ENCODE peak calls at places on chromosomes 12 and 14, in four cellular contexts. Y, Q, S and P are unnamed samples.

GRCh38 chr14:104563742-104564615 is 15.6 kb upstream of the C14orf180 start:
- DNase-seq in Y (peak; percentile 70), Q (peak; percentile 67), S (peak; percentile 97), P (peak; percentile 77)

GRCh38 chr12:93918262-93918661 is 230.1 kb upstream of the PLXNC1 start:
- DNase-seq in Y (no peak), Q (no peak), S (no peak), P (no peak)

GRCh38 chr12:76653342-76653741 is 93.8 kb upstream of the OSBPL8 start:
- DNase-seq in Y (no peak), Q (no peak), S (no peak), P (no peak)

GRCh38 chr14:66508846-66509621 is 1.1 kb downstream of the GPHN start:
- DNase-seq in Y (peak; percentile 61), Q (peak; percentile 37), S (peak; percentile 69), P (peak; percentile 46)

GRCh38 chr12:18171571-18171970 is 81.6 kb upstream of the RERGL start:
- DNase-seq in Y (no peak), Q (no peak), S (no peak), P (no peak)

GRCh38 chr14:59845245-59845644 is 25.3 kb downstream of the RTN1 start:
- DNase-seq in Y (no peak), Q (no peak), S (no peak), P (no peak)

GRCh38 chr14:94689985-94690400 is 77.8 kb downstream of the SERPINA3 start:
- DNase-seq in Y (no peak), Q (no peak), S (no peak), P (no peak)

GRCh38 chr14:22598896-22599244 is 770 bp downstream of the ABHD4 start:
- DNase-seq in Y (no peak), Q (peak; percentile 67), S (peak; percentile 74), P (peak; percentile 72)

GRCh38 chr12:91055976-91056375 is 1.8 kb downstream of the KERA start:
- DNase-seq in Y (no peak), Q (no peak), S (no peak), P (no peak)

GRCh38 chr12:1826401-1826800 is 6.0 kb downstream of the LRTM2 start:
- DNase-seq in Y (no peak), Q (no peak), S (no peak), P (no peak)

GRCh38 chr14:104881369-104881979 is 16.4 kb downstream of the CEP170B start:
- DNase-seq in Y (peak; percentile 34), Q (no peak), S (peak; percentile 42), P (no peak)

GRCh38 chr14:104694475-104694950 is 5.1 kb downstream of the INF2 start:
- DNase-seq in Y (no peak), Q (no peak), S (no peak), P (no peak)

GRCh38 chr12:25839470-25839869 is 119.0 kb upstream of the RASSF8 start:
- DNase-seq in Y (no peak), Q (no peak), S (no peak), P (no peak)

GRCh38 chr14:68506021-68506644 is 286.7 kb downstream of the ZFP36L1 start:
- DNase-seq in Y (no peak), Q (peak; percentile 31), S (peak; percentile 44), P (no peak)

GRCh38 chr12:6161124-6161882 is 36.8 kb upstream of the VWF start:
- DNase-seq in Y (peak; percentile 33), Q (no peak), S (no peak), P (no peak)

GRCh38 chr12:4049566-4050080 is 176.4 kb upstream of the PARP11 start:
- DNase-seq in Y (no peak), Q (no peak), S (peak; percentile 40), P (no peak)

GRCh38 chr12:106976013-106976658 is 10.8 kb downstream of the MTERF2 start:
- DNase-seq in Y (no peak), Q (no peak), S (no peak), P (peak; percentile 60)

GRCh38 chr14:74595006-74595735 is 16.9 kb downstream of the LTBP2 start:
- DNase-seq in Y (no peak), Q (no peak), S (no peak), P (no peak)

GRCh38 chr12:48613321-48613720 is 43.5 kb upstream of the LALBA start:
- DNase-seq in Y (no peak), Q (no peak), S (no peak), P (no peak)

GRCh38 chr14:68795602-68796417 is 2.9 kb upstream of the ZFP36L1 start:
- DNase-seq in Y (no peak), Q (peak; percentile 78), S (peak; percentile 93), P (peak; percentile 89)

GRCh38 chr14:22812744-22813143 is 2.5 kb downstream of the SLC7A7 start:
- DNase-seq in Y (no peak), Q (no peak), S (peak; percentile 78), P (no peak)

GRCh38 chr14:71130491-71131179 is 223.4 kb downstream of the PCNX1 start:
- DNase-seq in Y (peak; percentile 80), Q (no peak), S (peak; percentile 57), P (no peak)

GRCh38 chr12:94109154-94109553 is 39.2 kb upstream of the PLXNC1 start:
- DNase-seq in Y (peak; percentile 51), Q (no peak), S (peak; percentile 37), P (no peak)

GRCh38 chr14:74627071-74627470 is 15.0 kb upstream of the LTBP2 start:
- DNase-seq in Y (peak; percentile 71), Q (no peak), S (no peak), P (no peak)

GRCh38 chr12:80121661-80122060 is 22.3 kb downstream of the OTOGL start:
- DNase-seq in Y (no peak), Q (no peak), S (no peak), P (no peak)

GRCh38 chr12:104740668-104741067 is 217.4 kb downstream of the SLC41A2 start:
- DNase-seq in Y (peak; percentile 39), Q (no peak), S (no peak), P (peak; percentile 64)

GRCh38 chr12:107480836-107481608 is 204.6 kb upstream of the PWP1 start:
- DNase-seq in Y (no peak), Q (no peak), S (no peak), P (no peak)

GRCh38 chr12:50621435-50622304 is 116.9 kb downstream of the DIP2B start:
- DNase-seq in Y (no peak), Q (peak; percentile 30), S (no peak), P (no peak)

GRCh38 chr14:21074398-21075272 is 4.5 kb downstream of the ARHGEF40 start:
- DNase-seq in Y (no peak), Q (no peak), S (no peak), P (no peak)

GRCh38 chr12:69821441-69822204 is 3.4 kb upstream of the MYRFL start:
- DNase-seq in Y (peak; percentile 39), Q (no peak), S (no peak), P (no peak)

GRCh38 chr14:68906439-68906838 is 72.7 kb downstream of the ACTN1 start:
- DNase-seq in Y (no peak), Q (no peak), S (no peak), P (no peak)

GRCh38 chr14:103050935-103051334 is 6.4 kb downstream of the CDC42BPB start:
- DNase-seq in Y (no peak), Q (no peak), S (no peak), P (no peak)

GRCh38 chr12:6765634-6766581 is at the start of gene PTMS:
- DNase-seq in Y (peak; percentile 59), Q (peak; percentile 86), S (peak; percentile 98), P (peak; percentile 65)

GRCh38 chr12:12819752-12820311 is 6.7 kb downstream of the DDX47 start:
- DNase-seq in Y (no peak), Q (peak; percentile 46), S (no peak), P (no peak)